ENCODE peak calls at places on chromosomes 2 and 18, in seven cellular contexts. A is GM23248, Z is fibroblast of lung, H is breast epithelium, N is HepG2, J is upper lobe of left lung, L is colonic mucosa. C is an unnamed sample.

GRCh38 chr2:173865976-173866857 is 99.0 kb downstream of the SP3 start:
- DNase-seq in A (no peak), Z (no peak), H (no peak), N (no peak), J (peak), L (no peak), C (no peak)

GRCh38 chr2:127017548-127017947 is 89.4 kb downstream of the BIN1 start:
- DNase-seq in A (no peak), Z (no peak), H (no peak), N (no peak), J (no peak), L (no peak), C (no peak)

GRCh38 chr2:218006741-218007140 is 3.9 kb upstream of the TNS1 start:
- DNase-seq in A (peak), Z (peak), H (no peak), N (no peak), J (no peak), L (no peak), C (no peak)

GRCh38 chr2:200913654-200914053 is 24.5 kb downstream of the NIF3L1 start:
- DNase-seq in A (peak), Z (peak), H (no peak), N (no peak), J (no peak), L (no peak), C (no peak)

GRCh38 chr18:686339-687111 is 25.9 kb downstream of the ENOSF1 start:
- DNase-seq in A (peak), Z (peak), H (no peak), N (no peak), J (no peak), L (no peak), C (no peak)

GRCh38 chr2:225399509-225399908 is at the start of gene NYAP2:
- DNase-seq in A (no peak), Z (no peak), H (no peak), N (no peak), J (no peak), L (no peak), C (no peak)

GRCh38 chr18:77057043-77057442 is 75.5 kb downstream of the MBP start:
- DNase-seq in A (peak), Z (no peak), H (no peak), N (no peak), J (no peak), L (no peak), C (no peak)

GRCh38 chr2:96839288-96839874 is 4.4 kb downstream of the ANKRD23 start:
- DNase-seq in A (no peak), Z (peak), H (peak), N (no peak), J (peak), L (peak), C (no peak)

GRCh38 chr18:48932462-48932818 is 18.3 kb downstream of the SMAD7 start:
- DNase-seq in A (peak), Z (no peak), H (no peak), N (no peak), J (no peak), L (no peak), C (no peak)

GRCh38 chr2:111523009-111523408 is 361.0 kb downstream of the ANAPC1 start:
- DNase-seq in A (no peak), Z (no peak), H (no peak), N (no peak), J (no peak), L (no peak), C (no peak)

GRCh38 chr2:239381709-239382134 is 19.1 kb downstream of the HDAC4 start:
- DNase-seq in A (no peak), Z (no peak), H (no peak), N (no peak), J (no peak), L (no peak), C (no peak)

GRCh38 chr18:27871731-27872130 is 305.2 kb downstream of the CDH2 start:
- DNase-seq in A (no peak), Z (no peak), H (no peak), N (no peak), J (no peak), L (no peak), C (no peak)

GRCh38 chr2:69088471-69088870 is 75.5 kb downstream of the ANTXR1 start:
- DNase-seq in A (peak), Z (peak), H (no peak), N (no peak), J (no peak), L (no peak), C (no peak)

GRCh38 chr2:173171924-173172643 is 96.4 kb downstream of the MAP3K20 start:
- DNase-seq in A (no peak), Z (peak), H (no peak), N (no peak), J (no peak), L (no peak), C (no peak)

GRCh38 chr2:31383471-31384153 is 30.9 kb downstream of the XDH start:
- DNase-seq in A (peak), Z (peak), H (no peak), N (no peak), J (no peak), L (no peak), C (no peak)

GRCh38 chr2:39246382-39246980 is 2.7 kb upstream of the CDKL4 start:
- DNase-seq in A (no peak), Z (no peak), H (no peak), N (no peak), J (no peak), L (no peak), C (no peak)

GRCh38 chr2:64062840-64063239 is 43.6 kb upstream of the VPS54 start:
- DNase-seq in A (peak), Z (peak), H (no peak), N (no peak), J (no peak), L (peak), C (peak)

GRCh38 chr18:400466-400865 is 100.0 kb downstream of the COLEC12 start:
- DNase-seq in A (peak), Z (peak), H (no peak), N (no peak), J (no peak), L (peak), C (no peak)

GRCh38 chr18:59264136-59264571 is 9.1 kb downstream of the RAX start:
- DNase-seq in A (no peak), Z (no peak), H (no peak), N (no peak), J (peak), L (no peak), C (no peak)
- H3K4me3 ChIP-seq in A (no peak), Z (no peak), H (no peak), N (no peak), J (no peak), L (no peak), C (peak)

DNA sequence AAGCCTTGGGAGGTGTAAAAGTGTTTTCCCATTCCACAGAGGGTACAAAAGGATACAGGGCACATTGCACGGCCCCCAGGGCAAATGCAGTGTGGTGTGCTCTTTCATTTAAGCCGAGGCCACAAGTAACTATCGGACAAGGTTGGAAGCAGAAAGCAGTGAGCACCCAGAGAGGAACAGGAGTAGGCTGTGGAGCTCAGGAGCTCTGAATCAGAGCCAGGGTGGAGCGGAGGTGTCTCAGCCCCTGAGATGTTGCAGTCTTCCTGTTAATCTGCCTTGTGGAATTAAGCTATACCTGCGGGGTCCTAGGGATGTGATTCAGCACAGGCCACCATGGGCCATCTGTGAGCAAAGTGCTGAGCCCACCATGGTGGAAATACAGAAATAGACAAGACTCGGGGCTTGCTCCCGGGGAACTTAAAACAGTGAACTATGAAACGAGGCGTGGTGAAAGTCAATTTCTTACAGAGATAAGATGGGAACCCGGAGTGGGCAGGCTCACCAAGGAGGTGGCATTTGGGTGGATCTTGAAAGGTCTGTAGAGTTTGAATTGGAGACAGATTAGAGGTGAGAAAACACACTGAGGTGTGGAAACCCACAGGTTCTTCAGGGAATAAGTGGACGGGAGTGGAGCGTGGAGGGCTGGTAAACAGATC is 44.0 kb downstream of the ASAP2 start:
- DNase-seq in A (no peak), Z (no peak), H (no peak), N (no peak), J (no peak), L (peak), C (no peak)
- H3K4me3 ChIP-seq in A (no peak), Z (no peak), H (no peak), N (no peak), J (no peak), L (no peak), C (no peak)

GRCh38 chr18:21682276-21683051 is 22.1 kb downstream of the ABHD3 start:
- DNase-seq in A (peak), Z (peak), H (no peak), N (no peak), J (no peak), L (no peak), C (no peak)
- H3K4me3 ChIP-seq in A (peak), Z (peak), H (peak), N (no peak), J (peak), L (peak), C (peak)

GRCh38 chr2:210225461-210225798 is 183 bp upstream of the ACADL start:
- DNase-seq in A (peak), Z (peak), H (no peak), N (no peak), J (no peak), L (peak), C (no peak)
- H3K4me3 ChIP-seq in A (peak), Z (peak), H (peak), N (peak), J (peak), L (peak), C (peak)

GRCh38 chr2:118227698-118228508 is 139.6 kb downstream of the INSIG2 start:
- DNase-seq in A (peak), Z (no peak), H (no peak), N (no peak), J (no peak), L (no peak), C (no peak)
- H3K4me3 ChIP-seq in A (no peak), Z (no peak), H (no peak), N (no peak), J (no peak), L (no peak), C (no peak)

GRCh38 chr2:43402002-43402401 is 175.6 kb upstream of the ZFP36L2 start:
- DNase-seq in A (no peak), Z (no peak), H (no peak), N (no peak), J (no peak), L (no peak), C (no peak)
- H3K4me3 ChIP-seq in A (no peak), Z (no peak), H (no peak), N (no peak), J (no peak), L (no peak), C (no peak)

GRCh38 chr2:24926220-24926601 is 6.2 kb upstream of the ADCY3 start:
- DNase-seq in A (no peak), Z (no peak), H (no peak), N (no peak), J (no peak), L (no peak), C (no peak)
- H3K4me3 ChIP-seq in A (peak), Z (no peak), H (peak), N (no peak), J (peak), L (peak), C (no peak)

GRCh38 chr18:79497638-79498081 is 101.9 kb downstream of the NFATC1 start:
- DNase-seq in A (no peak), Z (peak), H (no peak), N (no peak), J (no peak), L (no peak), C (no peak)
- H3K4me3 ChIP-seq in A (no peak), Z (no peak), H (no peak), N (no peak), J (no peak), L (no peak), C (no peak)

C was measured in retinal pigment epithelial cell.